ENCODE peak calls at places on chromosomes 4 and X, in eight cellular contexts. P is stimulated activated CD8-positive, alpha-beta memory T cell treated with anti-CD3 and anti-CD28 coated beads, Interleukin-12 subunit alpha, Interleukin-12 subunit beta, amount 100 ng/mL, for 4 hours; L is NCI-H2081; I is GM13977; G is CD8-positive, alpha-beta T cell; N is NAMALWA; T is DMS 273 treated with DMSO at 0.1 percent for 48 hours; D is retina. B is an unnamed sample.

GRCh38 chr4:30870513-30870912 is 150.3 kb downstream of the PCDH7 start:
- DNase-seq in P (no peak), L (peak; percentile 17), I (no peak), G (no peak), N (no peak), T (no peak), D (no peak), B (peak; percentile 43)

GRCh38 chrX:149512225-149512885 is 7.2 kb upstream of the IDS start:
- DNase-seq in P (no peak), L (peak; percentile 11), I (peak; percentile 44), G (peak; percentile 58), N (peak; percentile 66), T (peak; percentile 18), D (peak; percentile 50), B (peak; percentile 50)

GRCh38 chrX:9221714-9222113 is 187.8 kb upstream of the FAM9B start:
- DNase-seq in P (no peak), L (no peak), I (no peak), G (no peak), N (no peak), T (no peak), D (no peak), B (no peak)

GRCh38 chr4:52572936-52573485 is 86.1 kb downstream of the USP46 start:
- DNase-seq in P (no peak), L (no peak), I (no peak), G (no peak), N (no peak), T (no peak), D (no peak), B (no peak)

GRCh38 chr4:161291222-161291621 is 872.6 kb downstream of the FSTL5 start:
- DNase-seq in P (no peak), L (no peak), I (no peak), G (no peak), N (peak; percentile 4), T (no peak), D (no peak), B (no peak)

GRCh38 chrX:150897371-150898319 is 823 bp downstream of the CD99L2 start:
- DNase-seq in P (peak; percentile 12), L (peak; percentile 7), I (peak; percentile 16), G (peak; percentile 42), N (peak; percentile 40), T (no peak), D (peak; percentile 51), B (peak; percentile 56)

GRCh38 chrX:18574591-18574990 is 97.3 kb downstream of the RS1 start:
- DNase-seq in P (no peak), L (no peak), I (no peak), G (no peak), N (no peak), T (peak; percentile 84), D (no peak), B (no peak)

GRCh38 chrX:144219035-144219434 is 335.2 kb downstream of the UBE2NL start:
- DNase-seq in P (no peak), L (no peak), I (no peak), G (no peak), N (no peak), T (no peak), D (no peak), B (no peak)

GRCh38 chrX:39736219-39737211 is 361.2 kb downstream of the BCOR start:
- DNase-seq in P (no peak), L (peak; percentile 12), I (no peak), G (no peak), N (no peak), T (no peak), D (no peak), B (no peak)

GRCh38 chrX:30781711-30782444 is 107.2 kb downstream of the TAB3 start:
- DNase-seq in P (no peak), L (no peak), I (no peak), G (no peak), N (no peak), T (no peak), D (no peak), B (no peak)

GRCh38 chrX:19110642-19111041 is 11.6 kb downstream of the ADGRG2 start:
- DNase-seq in P (no peak), L (no peak), I (no peak), G (no peak), N (no peak), T (no peak), D (no peak), B (no peak)

GRCh38 chr4:114921191-114921590 is 192.2 kb downstream of the NDST4 start:
- DNase-seq in P (no peak), L (no peak), I (no peak), G (no peak), N (no peak), T (no peak), D (no peak), B (no peak)

GRCh38 chr4:82644731-82645126 is 82.9 kb upstream of the TMEM150C start:
- DNase-seq in P (no peak), L (no peak), I (no peak), G (no peak), N (no peak), T (no peak), D (no peak), B (no peak)

GRCh38 chrX:17718649-17719165 is 18.6 kb upstream of the SCML1 start:
- DNase-seq in P (no peak), L (no peak), I (no peak), G (no peak), N (no peak), T (no peak), D (no peak), B (no peak)

GRCh38 chrX:139826065-139827044 is 106.5 kb downstream of the ATP11C start:
- DNase-seq in P (no peak), L (no peak), I (no peak), G (no peak), N (no peak), T (no peak), D (no peak), B (no peak)

GRCh38 chrX:53682885-53683555 is 3.5 kb downstream of the HUWE1 start:
- DNase-seq in P (no peak), L (peak; percentile 51), I (no peak), G (peak; percentile 11), N (peak; percentile 78), T (no peak), D (peak; percentile 37), B (peak; percentile 30)

GRCh38 chrX:11334165-11334564 is 41.0 kb downstream of the AMELX start:
- DNase-seq in P (no peak), L (no peak), I (no peak), G (no peak), N (no peak), T (no peak), D (no peak), B (peak; percentile 18)

GRCh38 chr4:144655491-144655890 is 9.5 kb downstream of the HHIP start:
- DNase-seq in P (no peak), L (no peak), I (no peak), G (no peak), N (no peak), T (no peak), D (no peak), B (no peak)

B was measured in MM.1S.